ENCODE peak calls at places on chromosomes 2 and 18, in five cellular contexts. E, O, R, T and D are unnamed samples.

GRCh38 chr2:241507430-241508239 is 749 bp downstream of the STK25 start:
- DNase-seq in E (peak), O (peak), R (no peak), T (peak), D (peak)

GRCh38 chr2:84906900-84907714 is 1.7 kb downstream of the TMSB10 start:
- DNase-seq in E (peak), O (peak), R (peak), T (no peak), D (peak)

GRCh38 chr2:9358846-9359245 is 64.5 kb downstream of the ITGB1BP1 start:
- DNase-seq in E (no peak), O (no peak), R (no peak), T (no peak), D (no peak)

GRCh38 chr2:194103941-194104655 is 1552.9 kb upstream of the SLC39A10 start:
- DNase-seq in E (no peak), O (peak), R (no peak), T (no peak), D (peak)

GRCh38 chr2:19059076-19059475 is 299.3 kb downstream of the OSR1 start:
- DNase-seq in E (no peak), O (no peak), R (no peak), T (no peak), D (no peak)

GRCh38 chr2:134206029-134206428 is 47.8 kb upstream of the MGAT5 start:
- DNase-seq in E (no peak), O (no peak), R (no peak), T (no peak), D (no peak)

GRCh38 chr2:47225061-47225783 is 70.1 kb upstream of the STPG4 start:
- DNase-seq in E (peak), O (peak), R (peak), T (no peak), D (no peak)

GRCh38 chr2:42926438-42927333 is 134.3 kb upstream of the HAAO start:
- DNase-seq in E (no peak), O (no peak), R (no peak), T (no peak), D (no peak)

GRCh38 chr2:168948621-168949212 is 47.6 kb downstream of the G6PC2 start:
- DNase-seq in E (peak), O (peak), R (no peak), T (peak), D (peak)

GRCh38 chr2:97717618-97718005 is 4.2 kb downstream of the ZAP70 start:
- DNase-seq in E (no peak), O (no peak), R (no peak), T (no peak), D (no peak)
- H3K9ac ChIP-seq in E (no peak), O (no peak), R (no peak), T (no peak), D (no peak)

DNA sequence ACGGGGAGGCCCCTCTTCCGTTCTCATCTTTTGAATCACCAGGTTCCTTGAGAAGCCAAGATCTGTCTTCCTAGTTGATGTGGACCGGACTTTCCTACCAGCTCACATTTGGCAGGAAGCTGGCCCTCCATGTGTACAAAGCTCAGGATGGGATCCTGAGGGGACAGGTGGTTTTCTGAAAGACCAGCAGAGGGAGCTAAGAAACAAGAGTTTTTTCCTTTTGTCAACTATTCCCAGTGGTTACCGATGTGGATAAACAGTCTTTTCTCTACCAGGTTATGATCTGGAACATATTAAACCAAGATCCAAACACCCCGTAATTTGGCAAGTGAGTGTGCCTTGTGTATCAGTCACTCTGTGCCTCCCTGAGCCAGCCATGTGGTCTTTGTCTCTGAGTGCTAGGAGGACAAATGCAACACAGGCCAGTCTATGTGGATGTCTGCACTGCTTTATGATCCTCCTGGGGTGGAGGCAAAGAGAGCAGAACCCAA is 25.1 kb upstream of the ARHGAP25 start:
- DNase-seq in E (peak), O (peak), R (peak), T (peak), D (peak)
- H3K4me3 ChIP-seq in E (no peak), O (no peak), R (no peak), T (no peak), D (no peak)

GRCh38 chr18:69755856-69756496 is 191.7 kb downstream of the CD226 start:
- DNase-seq in E (no peak), O (no peak), R (no peak), T (no peak), D (no peak)
- H3K9ac ChIP-seq in E (no peak), O (no peak), R (no peak), T (no peak), D (no peak)

GRCh38 chr18:13500891-13501887 is 225.2 kb downstream of the FAM210A start:
- DNase-seq in E (peak), O (peak), R (peak), T (no peak), D (peak)

GRCh38 chr18:13502585-13502984 is 223.8 kb downstream of the FAM210A start:
- DNase-seq in E (peak), O (no peak), R (peak), T (no peak), D (no peak)

GRCh38 chr18:13503839-13504238 is 222.5 kb downstream of the FAM210A start:
- DNase-seq in E (no peak), O (no peak), R (no peak), T (no peak), D (no peak)

GRCh38 chr18:13501896-13502295 is 224.5 kb downstream of the FAM210A start:
- DNase-seq in E (peak), O (no peak), R (peak), T (no peak), D (no peak)

DNA sequence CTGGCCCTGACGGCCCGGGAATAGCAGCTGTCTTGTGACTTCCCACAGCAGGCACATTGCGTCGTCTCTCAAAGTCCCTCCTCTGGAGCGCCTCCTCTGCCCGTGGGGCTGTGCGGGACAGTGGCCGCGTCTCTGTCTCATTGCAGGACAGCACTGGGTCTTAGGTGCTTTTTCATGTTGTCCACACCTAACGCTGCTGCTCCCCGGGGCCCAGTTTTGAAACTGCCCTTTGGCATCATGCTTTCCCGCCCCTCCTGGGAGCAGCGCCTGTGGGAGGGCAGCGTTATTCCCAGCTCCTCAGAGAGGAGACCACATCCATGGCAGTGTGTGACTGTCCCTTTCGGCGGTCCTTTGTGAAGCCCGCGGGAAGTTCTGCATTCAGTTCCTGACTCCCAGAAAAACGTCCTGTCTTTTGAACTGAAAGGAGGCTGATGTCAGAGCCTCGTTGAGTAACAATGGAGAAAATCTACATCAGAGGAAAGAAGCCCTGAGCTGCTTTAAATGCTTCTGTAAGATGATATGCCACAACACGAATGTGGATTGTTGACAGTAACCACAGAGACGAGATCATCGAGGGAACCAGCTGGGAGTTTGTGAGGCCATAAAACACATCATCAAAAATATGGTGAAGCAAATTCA is 226.0 kb downstream of the FAM210A start:
- DNase-seq in E (peak), O (peak), R (peak), T (no peak), D (peak)
- H3K4me3 ChIP-seq in E (no peak), O (no peak), R (peak), T (no peak), D (peak)

GRCh38 chr18:13470555-13471494 is 252.3 kb downstream of the LDLRAD4 start:
- DNase-seq in E (no peak), O (no peak), R (no peak), T (no peak), D (no peak)
- H3K9ac ChIP-seq in E (no peak), O (no peak), R (no peak), T (no peak), D (no peak)

GRCh38 chr2:21620771-21621170 is 497.0 kb downstream of the TDRD15 start:
- DNase-seq in E (no peak), O (no peak), R (no peak), T (no peak), D (no peak)
- H3K4me3 ChIP-seq in E (no peak), O (no peak), R (no peak), T (no peak), D (no peak)

GRCh38 chr2:182636694-182637093 is 79.4 kb upstream of the DNAJC10 start:
- DNase-seq in E (no peak), O (no peak), R (no peak), T (no peak), D (no peak)
- H3K9ac ChIP-seq in E (no peak), O (no peak), R (no peak), T (no peak), D (no peak)

GRCh38 chr2:219688560-219689445 is 61.4 kb downstream of the SLC4A3 start:
- DNase-seq in E (no peak), O (peak), R (peak), T (no peak), D (peak)
- H3K4me3 ChIP-seq in E (no peak), O (no peak), R (peak), T (no peak), D (peak)

DNA sequence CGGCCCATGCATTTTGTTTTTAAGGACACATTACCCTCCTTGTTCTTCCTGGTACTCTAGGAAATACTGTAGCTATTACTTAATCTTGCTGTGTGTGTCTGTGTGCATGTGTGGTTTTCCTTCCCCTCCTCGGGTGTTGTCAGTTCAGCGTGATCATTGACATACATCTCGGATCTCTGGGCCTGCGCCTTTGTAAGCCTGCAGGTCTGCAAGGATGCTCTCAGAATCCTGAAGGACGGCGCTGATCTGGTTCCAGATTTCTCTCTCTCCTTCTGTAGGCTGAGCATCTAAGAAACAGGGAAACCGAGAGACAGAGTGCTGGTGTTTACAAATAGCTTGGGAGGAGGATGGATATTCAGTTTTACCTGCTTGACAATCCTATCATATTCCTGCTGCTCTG is 100.2 kb downstream of the CYRIA start:
- DNase-seq in E (no peak), O (no peak), R (no peak), T (no peak), D (no peak)
- H3K9ac ChIP-seq in E (no peak), O (no peak), R (no peak), T (no peak), D (no peak)

GRCh38 chr2:45131587-45131986 is 122.3 kb upstream of the SIX2 start:
- DNase-seq in E (no peak), O (peak), R (peak), T (no peak), D (no peak)
- H3K4me3 ChIP-seq in E (no peak), O (no peak), R (no peak), T (no peak), D (no peak)